ENCODE peak calls at places on chromosomes 5 and 9, in four cellular contexts. D, L, R and W are unnamed samples.

GRCh38 chr5:17219006-17219422 is 1.6 kb downstream of the BASP1 start:
- DNase-seq in D (peak; percentile 75), L (no peak), R (no peak), W (peak; percentile 69)

GRCh38 chr5:127096328-127096993 is 23.2 kb upstream of the C5orf63 start:
- DNase-seq in D (no peak), L (no peak), R (no peak), W (no peak)

GRCh38 chr5:2253063-2253653 is 370.4 kb upstream of the IRX4 start:
- DNase-seq in D (no peak), L (no peak), R (no peak), W (no peak)

GRCh38 chr5:143435207-143435657 is 31.7 kb upstream of the NR3C1 start:
- DNase-seq in D (no peak), L (no peak), R (no peak), W (no peak)

GRCh38 chr5:141908796-141909195 is 14.9 kb upstream of the DELE1 start:
- DNase-seq in D (no peak), L (no peak), R (no peak), W (no peak)

GRCh38 chr5:93793159-93793781 is 51.9 kb upstream of the POU5F2 start:
- DNase-seq in D (no peak), L (no peak), R (no peak), W (no peak)

GRCh38 chr9:69391946-69392345 is 66.9 kb downstream of the ENTREP1 start:
- DNase-seq in D (no peak), L (no peak), R (no peak), W (no peak)

GRCh38 chr9:37952731-37953130 is 48.8 kb upstream of the SLC25A51 start:
- DNase-seq in D (no peak), L (no peak), R (no peak), W (no peak)

GRCh38 chr9:37936965-37937364 is 33.0 kb upstream of the SLC25A51 start:
- DNase-seq in D (no peak), L (no peak), R (peak; percentile 44), W (peak; percentile 72)

GRCh38 chr5:97276721-97277120 is 93.7 kb upstream of the RIOK2 start:
- DNase-seq in D (no peak), L (no peak), R (no peak), W (no peak)

GRCh38 chr9:94289691-94290090 is 30.6 kb downstream of the ZNF169 start:
- DNase-seq in D (no peak), L (no peak), R (no peak), W (no peak)

GRCh38 chr9:136297766-136298735 is 5.8 kb downstream of the CCDC187 start:
- DNase-seq in D (no peak), L (no peak), R (no peak), W (no peak)

GRCh38 chr5:109688647-109688998 is 1.1 kb upstream of the MAN2A1 start:
- DNase-seq in D (no peak), L (no peak), R (no peak), W (peak; percentile 74)

GRCh38 chr5:166377756-166378155 is 1913.7 kb upstream of the WWC1 start:
- DNase-seq in D (no peak), L (no peak), R (no peak), W (no peak)

GRCh38 chr5:43046474-43046873 is 6.4 kb upstream of the ANXA2R start:
- DNase-seq in D (no peak), L (no peak), R (no peak), W (no peak)

GRCh38 chr9:106846847-106847246 is 16.1 kb upstream of the ZNF462 start:
- DNase-seq in D (no peak), L (no peak), R (no peak), W (no peak)

GRCh38 chr9:98248737-98249474 is 6.5 kb downstream of the TBC1D2 start:
- DNase-seq in D (no peak), L (no peak), R (no peak), W (peak; percentile 82)

GRCh38 chr9:107138261-107138992 is 144.7 kb upstream of the RAD23B start:
- DNase-seq in D (no peak), L (no peak), R (no peak), W (no peak)

GRCh38 chr9:80410106-80410505 is 838.3 kb downstream of the TLE4 start:
- DNase-seq in D (peak; percentile 72), L (no peak), R (no peak), W (peak; percentile 5)

GRCh38 chr5:38889424-38889823 is 43.6 kb downstream of the OSMR start:
- DNase-seq in D (no peak), L (no peak), R (no peak), W (no peak)

GRCh38 chr5:39580702-39581498 is 156.1 kb upstream of the DAB2 start:
- DNase-seq in D (no peak), L (no peak), R (no peak), W (no peak)

DNA sequence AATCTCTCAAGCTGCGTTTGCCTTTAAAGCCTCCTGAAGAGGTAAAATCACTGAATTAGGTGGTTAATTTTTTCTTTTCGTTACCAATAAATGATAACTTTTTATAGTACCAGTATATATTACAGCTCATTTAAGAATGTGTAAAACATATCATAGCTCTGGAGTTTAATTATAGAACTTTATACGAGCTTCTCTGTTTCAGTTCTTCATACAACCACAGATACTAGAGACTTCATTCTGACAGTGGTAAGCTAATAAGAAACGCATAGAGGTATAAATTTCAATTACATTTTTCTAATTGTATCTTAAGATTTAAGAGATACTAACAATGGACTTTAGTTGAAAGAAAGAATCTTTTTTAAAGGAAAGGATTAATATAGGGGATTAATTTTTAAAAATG is 73.9 kb downstream of the PBX3 start:
- DNase-seq in D (no peak), L (no peak), R (no peak), W (no peak)
- H3K27ac ChIP-seq in D (no peak overlapping the region), L (no peak overlapping the region), R (no peak overlapping the region), W (no peak overlapping the region)

GRCh38 chr5:131387236-131387635 is 123.4 kb downstream of the CDC42SE2 start:
- DNase-seq in D (no peak), L (no peak), R (no peak), W (no peak)
- H3K27ac ChIP-seq in D (no peak overlapping the region), L (no peak overlapping the region), R (no peak overlapping the region), W (peak overlapping the region; percentile 51)

DNA sequence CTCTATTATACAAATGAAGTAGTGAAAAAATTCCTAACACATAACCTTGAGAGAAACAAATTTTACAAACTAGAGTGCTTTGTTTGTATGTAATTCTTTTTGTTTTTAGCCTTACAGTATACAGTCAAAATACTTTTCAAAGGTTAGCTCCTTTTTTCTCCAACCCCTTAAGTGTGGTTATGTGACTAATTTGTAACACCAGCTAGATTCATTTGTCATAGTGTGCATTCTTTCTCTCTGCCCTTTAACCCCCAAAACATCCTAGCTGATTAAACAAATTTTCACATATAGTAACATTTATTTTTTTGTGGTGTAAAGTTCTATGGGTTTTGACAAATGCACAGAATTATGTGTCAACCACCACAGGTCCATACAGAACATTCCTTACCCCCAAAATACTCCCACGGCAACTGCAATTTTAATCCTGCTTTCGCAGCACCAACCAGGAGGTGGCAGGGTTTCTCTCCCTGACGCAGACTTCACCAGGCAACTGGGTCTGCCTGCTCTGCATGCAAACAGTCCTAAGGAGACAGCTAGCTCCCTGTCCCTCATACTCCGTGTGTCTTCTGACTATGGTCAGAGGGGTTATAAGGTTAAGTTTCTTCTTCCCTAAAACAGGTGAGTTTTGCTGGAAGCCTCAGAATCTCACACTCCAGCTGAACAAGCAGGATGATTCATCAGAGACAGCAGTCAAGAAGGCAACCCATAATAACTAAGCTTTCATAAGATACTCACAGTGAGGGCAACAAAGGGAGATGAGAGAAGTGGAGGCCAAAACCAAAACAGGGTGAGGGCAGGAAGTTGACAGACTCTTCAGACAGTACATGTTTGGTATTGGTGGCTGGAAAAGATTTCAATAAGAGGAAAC is 44.5 kb upstream of the NR5A1 start:
- DNase-seq in D (peak; percentile 76), L (no peak), R (peak; percentile 79), W (peak; percentile 72)
- H3K27ac ChIP-seq in D (no peak overlapping the region), L (no peak overlapping the region), R (no peak overlapping the region), W (no peak overlapping the region)

DNA sequence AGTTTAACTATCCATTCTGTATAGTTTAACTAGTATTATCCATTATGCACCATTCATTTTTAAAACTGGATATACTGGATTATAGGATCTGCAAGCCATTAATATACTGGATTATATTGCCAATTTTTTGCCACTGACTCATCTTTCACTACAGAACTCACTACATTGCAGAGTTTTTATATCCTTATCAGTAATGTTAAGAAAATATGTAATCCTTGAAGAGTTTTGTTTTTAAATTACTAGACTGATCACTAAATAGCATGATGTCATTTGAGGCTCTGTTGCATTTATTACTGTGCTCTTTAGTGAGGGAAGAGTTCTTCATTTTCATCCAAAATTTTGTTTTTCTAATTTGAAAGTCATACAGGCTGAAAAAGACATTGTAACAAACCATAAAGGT is 109.8 kb upstream of the SNX2 start:
- DNase-seq in D (no peak), L (no peak), R (no peak), W (no peak)
- H3K27ac ChIP-seq in D (no peak overlapping the region), L (no peak overlapping the region), R (no peak overlapping the region), W (no peak overlapping the region)